ENCODE peak calls at places on chromosomes 6 and 20, in six cellular contexts. Z is body of pancreas; S is CD8-positive, alpha-beta T cell; N is heart left ventricle; P is neuronal stem cell; K is mammary epithelial cell. E is an unnamed sample. For H3K4me1, the result is how much of the 10 kb centered on the place peaks cover.

GRCh38 chr6:14739830-14740229 is 506.0 kb upstream of the JARID2 start:
- DNase-seq in Z (no peak), S (no peak), N (no peak), P (no peak), K (no peak), E (no peak)

GRCh38 chr20:35319206-35320197 is 27.3 kb upstream of the FAM83C start:
- DNase-seq in Z (no peak), S (no peak), N (no peak), P (no peak), K (no peak), E (no peak)

GRCh38 chr20:29299811-29300578 is 1957.5 kb upstream of the DEFB115 start:
- DNase-seq in Z (no peak), S (no peak), N (no peak), P (no peak), K (no peak), E (no peak)

GRCh38 chr20:53857723-53858236 is 212.6 kb downstream of the BCAS1 start:
- DNase-seq in Z (peak), S (no peak), N (no peak), P (no peak), K (no peak), E (peak)

GRCh38 chr6:6924708-6925107 is 183.1 kb upstream of the RREB1 start:
- DNase-seq in Z (peak), S (no peak), N (no peak), P (no peak), K (no peak), E (no peak)

GRCh38 chr20:53827996-53828672 is 234.5 kb upstream of the ZNF217 start:
- DNase-seq in Z (peak), S (no peak), N (peak), P (no peak), K (peak), E (no peak)

GRCh38 chr20:47256665-47257236 is 99.7 kb downstream of the ZMYND8 start:
- DNase-seq in Z (no peak), S (no peak), N (no peak), P (no peak), K (no peak), E (no peak)

GRCh38 chr20:17630151-17630805 is 51.8 kb downstream of the RRBP1 start:
- DNase-seq in Z (no peak), S (no peak), N (no peak), P (no peak), K (no peak), E (no peak)

GRCh38 chr6:117276778-117277177 is 11.4 kb downstream of the VGLL2 start:
- DNase-seq in Z (no peak), S (no peak), N (no peak), P (no peak), K (no peak), E (no peak)

GRCh38 chr20:13338999-13339411 is 117.9 kb downstream of the ISM1 start:
- DNase-seq in Z (no peak), S (no peak), N (no peak), P (no peak), K (no peak), E (no peak)

GRCh38 chr6:142013286-142013685 is 119.4 kb upstream of the GJE1 start:
- DNase-seq in Z (no peak), S (no peak), N (no peak), P (no peak), K (peak), E (no peak)

GRCh38 chr6:43070028-43070632 is 6.0 kb upstream of the PTK7 start:
- DNase-seq in Z (no peak), S (no peak), N (no peak), P (no peak), K (peak), E (peak)

GRCh38 chr6:47733879-47734558 is 35.6 kb downstream of the ADGRF4 start:
- DNase-seq in Z (peak), S (no peak), N (no peak), P (no peak), K (peak), E (peak)

GRCh38 chr6:22146581-22147468 is 150.0 kb downstream of the PRL start:
- DNase-seq in Z (no peak), S (peak), N (peak), P (no peak), K (no peak), E (no peak)

GRCh38 chr6:562052-562676 is 94.7 kb downstream of the HUS1B start:
- DNase-seq in Z (no peak), S (no peak), N (no peak), P (no peak), K (no peak), E (no peak)

GRCh38 chr20:24703284-24703610 is 233.8 kb downstream of the SYNDIG1 start:
- DNase-seq in Z (no peak), S (no peak), N (no peak), P (no peak), K (no peak), E (no peak)

GRCh38 chr6:134750669-134751068 is 199.2 kb downstream of the ALDH8A1 start:
- DNase-seq in Z (no peak), S (no peak), N (no peak), P (no peak), K (no peak), E (no peak)

GRCh38 chr20:25494506-25495188 is 87.2 kb downstream of the GINS1 start:
- DNase-seq in Z (no peak), S (no peak), N (no peak), P (no peak), K (no peak), E (no peak)

GRCh38 chr20:25136643-25137559 is 55.0 kb upstream of the VSX1 start:
- DNase-seq in Z (peak), S (no peak), N (peak), P (no peak), K (peak), E (no peak)

GRCh38 chr20:10713161-10713560 is 39.4 kb upstream of the JAG1 start:
- DNase-seq in Z (peak), S (no peak), N (no peak), P (no peak), K (no peak), E (no peak)

GRCh38 chr20:2112910-2113309 is 11.3 kb downstream of the STK35 start:
- DNase-seq in Z (no peak), S (no peak), N (no peak), P (no peak), K (no peak), E (no peak)
- H3K4me1 ChIP-seq in Z (under half), S (half or more), N (half or more), P (under half), K (under half), E (under half)

DNA sequence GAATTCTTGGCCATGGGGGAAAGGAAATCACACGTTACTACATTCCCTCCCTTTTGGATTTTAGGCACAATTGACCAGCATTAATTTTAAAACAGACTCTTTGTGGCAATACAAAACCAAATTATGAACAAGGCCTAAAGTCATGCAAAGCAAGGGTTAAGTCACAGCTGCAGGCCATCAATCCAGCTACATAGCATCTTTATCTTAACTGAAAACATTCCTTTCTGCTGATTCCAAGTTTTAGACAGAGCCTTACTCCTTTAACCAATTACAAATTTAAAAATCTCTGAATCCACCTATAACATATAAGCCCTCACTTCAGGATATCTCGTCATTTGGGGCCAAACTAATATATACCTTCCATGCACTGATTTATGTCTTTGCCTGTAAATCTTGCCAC is 757.2 kb downstream of the PTPRT start:
- DNase-seq in Z (no peak), S (no peak), N (no peak), P (no peak), K (no peak), E (no peak)
- H3K27ac ChIP-seq in Z (no peak), S (no peak), N (no peak), P (no peak), K (no peak), E (no peak)

GRCh38 chr20:58874469-58874868 is 22.0 kb downstream of the GNAS start:
- DNase-seq in Z (no peak), S (no peak), N (no peak), P (no peak), K (no peak), E (no peak)
- H3K4me1 ChIP-seq in Z (under half), S (under half), N (under half), P (under half), K (under half), E (under half)

GRCh38 chr6:30691208-30691872 is 556 bp upstream of the NRM start:
- DNase-seq in Z (no peak), S (no peak), N (no peak), P (no peak), K (no peak), E (no peak)
- H3K27ac ChIP-seq in Z (peak), S (peak), N (peak), P (peak), K (peak), E (peak)

DNA sequence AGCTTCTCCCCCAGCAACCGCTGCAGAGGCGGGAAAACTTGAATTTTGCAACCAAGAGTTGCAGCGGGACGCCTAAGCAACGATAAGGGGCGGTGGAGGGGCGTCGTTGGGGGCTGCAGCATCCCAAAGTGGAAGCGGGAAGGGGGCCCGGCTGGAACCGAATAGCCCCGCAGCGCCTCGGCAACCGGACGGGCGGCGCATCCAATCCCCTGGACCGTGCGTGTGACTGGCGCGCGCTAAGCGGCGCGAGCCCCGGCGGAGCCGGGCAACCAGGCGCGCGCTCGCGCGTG is 670 bp upstream of the PARD6B start:
- DNase-seq in Z (no peak), S (no peak), N (no peak), P (no peak), K (no peak), E (no peak)
- H3K4me1 ChIP-seq in Z (half or more), S (under half), N (under half), P (under half), K (half or more), E (under half)

GRCh38 chr6:12957321-12958051 is 240.9 kb downstream of the PHACTR1 start:
- DNase-seq in Z (peak), S (peak), N (peak), P (no peak), K (peak), E (peak)

GRCh38 chr6:12961761-12962160 is 245.2 kb downstream of the PHACTR1 start:
- DNase-seq in Z (no peak), S (no peak), N (no peak), P (no peak), K (no peak), E (no peak)

GRCh38 chr6:12955996-12956395 is 239.4 kb downstream of the PHACTR1 start:
- DNase-seq in Z (no peak), S (no peak), N (no peak), P (no peak), K (no peak), E (no peak)

GRCh38 chr6:12956991-12957320 is 240.4 kb downstream of the PHACTR1 start:
- DNase-seq in Z (no peak), S (no peak), N (no peak), P (no peak), K (no peak), E (no peak)

DNA sequence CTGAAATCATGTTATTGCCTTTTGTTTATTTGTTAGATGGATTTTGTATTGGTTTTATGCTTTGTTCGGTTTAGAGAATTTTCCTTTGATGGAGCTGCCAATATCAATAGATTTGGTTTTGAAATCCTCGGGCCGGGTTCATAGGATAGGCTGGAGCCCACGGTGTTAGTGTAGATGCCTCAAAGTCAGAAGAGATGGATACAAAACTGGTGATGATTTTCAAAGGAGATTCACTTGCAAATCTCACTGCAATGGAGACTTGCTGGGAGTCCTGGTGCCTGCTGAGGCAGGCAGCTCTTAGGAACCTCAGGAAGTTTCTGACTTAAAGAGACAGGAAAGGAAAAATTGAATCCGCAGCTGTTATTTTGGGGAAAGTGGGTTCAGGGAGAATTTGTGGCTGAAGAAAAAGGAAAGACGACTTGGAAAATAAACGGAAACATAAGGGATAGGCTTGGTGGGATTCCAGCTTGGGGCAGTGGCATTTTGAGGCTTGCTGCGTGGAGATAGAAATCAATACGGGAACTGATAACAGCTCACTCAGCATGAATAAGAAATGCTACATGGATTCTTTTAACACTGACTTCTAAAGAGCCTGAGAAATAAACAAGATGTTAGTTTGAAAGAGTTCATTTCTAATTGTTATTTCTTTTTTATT is 241.6 kb downstream of the PHACTR1 start:
- DNase-seq in Z (peak), S (no peak), N (no peak), P (no peak), K (no peak), E (peak)
- H3K27ac ChIP-seq in Z (peak), S (no peak), N (peak), P (no peak), K (no peak), E (no peak)

GRCh38 chr6:136486357-136486756 is 63.9 kb downstream of the MAP7 start:
- DNase-seq in Z (no peak), S (no peak), N (no peak), P (no peak), K (no peak), E (peak)
- H3K4me1 ChIP-seq in Z (under half), S (under half), N (under half), P (under half), K (under half), E (under half)

GRCh38 chr6:106529438-106529837 is 99.9 kb downstream of the RTN4IP1 start:
- DNase-seq in Z (no peak), S (no peak), N (no peak), P (no peak), K (no peak), E (no peak)
- H3K27ac ChIP-seq in Z (no peak), S (no peak), N (no peak), P (no peak), K (no peak), E (no peak)

E was measured in cardiac muscle cell.